ENCODE peak calls at places on chromosome 17, in six cellular contexts. S is neuronal stem cell, N is IMR-90, V is mesenchymal stem cell, L is H9, Z is trophoblast cell. D is an unnamed sample.

GRCh38 chr17:38911081-38911730 is 14.2 kb upstream of the LASP1NB start:
- DNase-seq in S (no peak), N (no peak), V (no peak), L (peak; percentile 23), Z (no peak), D (no peak)

GRCh38 chr17:65727243-65727642 is 165.8 kb upstream of the AXIN2 start:
- DNase-seq in S (no peak), N (no peak), V (no peak), L (no peak), Z (no peak), D (no peak)

GRCh38 chr17:50469005-50469605 is 425 bp upstream of the CHAD start:
- DNase-seq in S (no peak), N (no peak), V (peak; percentile 18), L (no peak), Z (no peak), D (no peak)

GRCh38 chr17:80337195-80337895 is 76.7 kb downstream of the RNF213 start:
- DNase-seq in S (no peak), N (no peak), V (no peak), L (no peak), Z (no peak), D (no peak)

GRCh38 chr17:60163108-60163784 is 13.5 kb downstream of the CA4 start:
- DNase-seq in S (no peak), N (no peak), V (no peak), L (peak; percentile 76), Z (no peak), D (no peak)

GRCh38 chr17:18166894-18167293 is 16.7 kb upstream of the ALKBH5 start:
- DNase-seq in S (no peak), N (no peak), V (no peak), L (no peak), Z (no peak), D (no peak)

GRCh38 chr17:54736573-54736972 is 164.1 kb upstream of the TOM1L1 start:
- DNase-seq in S (no peak), N (no peak), V (no peak), L (no peak), Z (no peak), D (no peak)

GRCh38 chr17:35889818-35890773 is 9.9 kb upstream of the CCL5 start:
- DNase-seq in S (no peak), N (peak; percentile 68), V (peak; percentile 72), L (no peak), Z (peak; percentile 37), D (no peak)

GRCh38 chr17:336110-337021 is 16.2 kb downstream of the RPH3AL start:
- DNase-seq in S (no peak), N (no peak), V (no peak), L (peak; percentile 34), Z (no peak), D (no peak)

GRCh38 chr17:38454528-38454927 is 26.3 kb downstream of the ARHGAP23 start:
- DNase-seq in S (no peak), N (peak; percentile 80), V (peak; percentile 79), L (no peak), Z (peak; percentile 43), D (no peak)

GRCh38 chr17:82702161-82702932 is 3.8 kb upstream of the RAB40B start:
- DNase-seq in S (no peak), N (no peak), V (no peak), L (peak; percentile 32), Z (no peak), D (no peak)

GRCh38 chr17:62064029-62064790 is 868 bp downstream of the MED13 start:
- DNase-seq in S (no peak), N (peak; percentile 18), V (peak; percentile 48), L (no peak), Z (no peak), D (no peak)

GRCh38 chr17:21058098-21058893 is 15.5 kb upstream of the USP22 start:
- DNase-seq in S (no peak), N (peak; percentile 45), V (peak; percentile 65), L (peak; percentile 57), Z (no peak), D (no peak)

GRCh38 chr17:57016764-57017116 is 38.8 kb downstream of the SCPEP1 start:
- DNase-seq in S (no peak), N (peak; percentile 34), V (peak; percentile 8), L (no peak), Z (no peak), D (no peak)

GRCh38 chr17:80720624-80721577 is 176.3 kb downstream of the RPTOR start:
- DNase-seq in S (no peak), N (peak; percentile 86), V (peak; percentile 96), L (no peak), Z (peak; percentile 51), D (no peak)

GRCh38 chr17:29177871-29178749 is 2.1 kb downstream of the MYO18A start:
- DNase-seq in S (no peak), N (no peak), V (no peak), L (peak; percentile 40), Z (no peak), D (no peak)

GRCh38 chr17:21375757-21376584 is at the start of gene KCNJ12:
- DNase-seq in S (no peak), N (no peak), V (no peak), L (peak; percentile 57), Z (no peak), D (no peak)

GRCh38 chr17:65246252-65246651 is 109.1 kb downstream of the RGS9 start:
- DNase-seq in S (no peak), N (no peak), V (no peak), L (no peak), Z (no peak), D (no peak)

GRCh38 chr17:12085076-12085949 is 64.6 kb downstream of the MAP2K4 start:
- DNase-seq in S (no peak), N (no peak), V (no peak), L (no peak), Z (no peak), D (no peak)

GRCh38 chr17:32275060-32276042 is 9.7 kb downstream of the RHBDL3 start:
- DNase-seq in S (no peak), N (peak; percentile 90), V (peak; percentile 88), L (peak; percentile 88), Z (peak; percentile 42), D (no peak)

GRCh38 chr17:29014716-29015115 is 8.9 kb upstream of the SEZ6 start:
- DNase-seq in S (no peak), N (no peak), V (no peak), L (no peak), Z (no peak), D (no peak)

GRCh38 chr17:7763919-7764318 is 46.4 kb downstream of the DNAH2 start:
- DNase-seq in S (no peak), N (no peak), V (no peak), L (no peak), Z (no peak), D (no peak)

GRCh38 chr17:15154618-15155017 is 110.5 kb downstream of the PMP22 start:
- DNase-seq in S (no peak), N (peak; percentile 3), V (no peak), L (no peak), Z (no peak), D (no peak)

GRCh38 chr17:38444151-38444550 is 15.9 kb downstream of the ARHGAP23 start:
- DNase-seq in S (no peak), N (peak; percentile 63), V (peak; percentile 68), L (peak; percentile 92), Z (peak; percentile 41), D (no peak)

GRCh38 chr17:69130627-69131293 is 10.9 kb downstream of the ABCA6 start:
- DNase-seq in S (no peak), N (no peak), V (no peak), L (no peak), Z (no peak), D (no peak)

GRCh38 chr17:35069311-35069710 is 5.8 kb upstream of the RFFL start:
- DNase-seq in S (no peak), N (peak; percentile 66), V (peak; percentile 36), L (no peak), Z (no peak), D (no peak)

GRCh38 chr17:72121164-72122001 is 563 bp downstream of the SOX9 start:
- DNase-seq in S (no peak), N (peak; percentile 69), V (peak; percentile 76), L (peak; percentile 73), Z (no peak), D (peak; percentile 81)
- H3K9me3 ChIP-seq in S (no peaks in the 10 kb centered on the region), N (no peaks in the 10 kb centered on the region), V (no peaks in the 10 kb centered on the region), L (no peaks in the 10 kb centered on the region), Z (no peaks in the 10 kb centered on the region), D (no peaks in the 10 kb centered on the region)

GRCh38 chr17:2331303-2331702 is 5.0 kb downstream of the TSR1 start:
- DNase-seq in S (no peak), N (no peak), V (no peak), L (no peak), Z (no peak), D (no peak)

GRCh38 chr17:2335726-2336214 is 487 bp downstream of the TSR1 start:
- DNase-seq in S (no peak), N (no peak), V (peak; percentile 7), L (no peak), Z (no peak), D (no peak)

GRCh38 chr17:2336215-2337151 is at the start of gene TSR1:
- DNase-seq in S (peak; percentile 85), N (peak; percentile 88), V (peak; percentile 95), L (peak; percentile 96), Z (peak; percentile 90), D (peak; percentile 67)

GRCh38 chr17:2337811-2338657 is 733 bp downstream of the SGSM2 start:
- DNase-seq in S (peak; percentile 42), N (peak; percentile 44), V (peak; percentile 73), L (peak; percentile 70), Z (peak; percentile 45), D (peak; percentile 80)

DNA sequence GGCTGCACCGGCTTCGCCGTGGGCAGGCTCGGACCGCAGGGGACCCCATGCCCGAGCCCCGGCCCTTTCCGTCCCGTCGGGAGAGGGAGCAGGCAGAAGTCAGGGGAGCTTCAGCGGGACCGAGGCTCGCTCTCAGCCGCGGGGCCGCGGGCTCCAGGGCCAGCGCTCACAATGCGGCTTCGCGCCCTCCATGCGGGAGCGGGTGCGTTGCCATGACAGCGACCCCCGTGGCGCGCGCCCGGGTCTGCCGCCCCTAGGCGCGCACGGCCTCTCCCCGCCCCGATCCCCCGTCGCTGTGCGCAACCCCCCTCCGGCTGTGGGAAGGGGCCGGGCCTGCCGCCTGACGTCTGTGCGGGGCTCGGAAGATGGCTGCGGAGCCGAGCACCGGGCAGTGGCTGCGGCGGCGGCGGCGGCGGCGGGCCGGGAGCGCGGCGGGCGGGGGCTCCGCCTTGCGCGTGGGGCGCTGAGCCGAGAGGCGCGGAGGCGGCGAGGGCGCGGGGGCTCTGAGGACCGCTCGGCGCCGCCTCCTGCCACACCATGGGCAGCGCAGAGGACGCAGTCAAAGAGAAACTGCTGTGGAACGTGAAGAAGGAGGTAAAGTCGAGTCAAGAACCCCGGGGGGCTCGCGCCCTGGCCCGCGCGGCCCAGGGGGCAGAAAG is at the start of gene SGSM2:
- DNase-seq in S (peak; percentile 59), N (peak; percentile 34), V (peak; percentile 65), L (peak; percentile 62), Z (no peak), D (no peak)
- H3K18ac ChIP-seq in S (peak within 1 kb of the TSS; percentile 96), N (peak within 1 kb of the TSS; percentile 30), V (peak within 1 kb of the TSS; percentile 92), L (no peak within 1 kb of the TSS), Z (peak within 1 kb of the TSS; percentile 69), D (peak within 1 kb of the TSS; percentile 94)

DNA sequence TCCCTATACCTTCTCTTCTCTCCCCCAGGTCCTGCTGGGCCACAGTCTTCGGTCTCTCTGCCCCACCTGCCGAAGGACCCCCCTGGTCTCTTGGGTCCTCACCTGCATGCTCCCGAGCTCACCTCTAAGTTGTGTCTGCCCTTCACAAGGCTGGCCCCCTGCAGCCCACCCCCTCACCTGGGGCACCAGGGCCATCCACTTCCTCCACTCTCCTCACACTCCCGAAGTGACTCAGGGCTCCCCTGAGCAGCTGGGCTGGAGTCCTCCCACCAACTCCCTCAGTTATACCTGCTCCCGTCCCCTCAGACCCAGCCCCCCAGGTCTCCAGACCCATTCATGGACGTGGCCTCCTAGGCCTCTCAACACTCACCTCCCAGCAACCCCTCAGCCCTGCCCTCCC is 822.0 kb downstream of the KCNJ18 start:
- DNase-seq in S (no peak), N (no peak), V (no peak), L (no peak), Z (no peak), D (no peak)
- H3K9me3 ChIP-seq in S (no peaks in the 10 kb centered on the region), N (peaks cover 22% of the 10 kb centered on the region), V (no peaks in the 10 kb centered on the region), L (peaks cover 71% of the 10 kb centered on the region), Z (peaks cover 56% of the 10 kb centered on the region), D (peaks cover 38% of the 10 kb centered on the region)

GRCh38 chr17:44906010-44906646 is 6.9 kb upstream of the EFTUD2 start:
- DNase-seq in S (no peak), N (peak; percentile 96), V (peak; percentile 98), L (peak; percentile 37), Z (no peak), D (no peak)
- H3K18ac ChIP-seq in S (no peak overlapping the region), N (peak overlapping the region; percentile 91), V (peak overlapping the region; percentile 94), L (no peak overlapping the region), Z (no peak overlapping the region), D (no peak overlapping the region)